ENCODE peak calls at places on chromosomes 13 and 19, in eight cellular contexts. D, Q, Y, Z, J, G, N and O are unnamed samples.

GRCh38 chr19:18501832-18502231 is 20.0 kb downstream of the ELL start:
- ATAC-seq in D (no peak), N (no peak), G (no peak), Y (peak), Z (peak), Q (no peak), J (no peak), O (peak)

GRCh38 chr19:10876459-10877240 is 5.3 kb downstream of the CARM1 start:
- ATAC-seq in Y (no peak), J (peak), G (peak), Q (peak), D (peak), N (no peak), Z (peak), O (peak)

GRCh38 chr13:110023729-110024645 is 237.6 kb upstream of the IRS2 start:
- ATAC-seq in N (no peak), J (no peak), Z (peak), Q (no peak), G (peak), D (no peak), Y (no peak), O (peak)

GRCh38 chr13:113804017-113804702 is 45.1 kb downstream of the TMEM255B start:
- ATAC-seq in J (no peak), Y (no peak), G (no peak), D (no peak), N (no peak), Q (no peak), Z (no peak), O (peak)

GRCh38 chr13:60611523-60611922 is 214.5 kb downstream of the TDRD3 start:
- ATAC-seq in Z (no peak), N (no peak), J (no peak), D (no peak), Q (no peak), G (no peak), Y (no peak), O (no peak)

GRCh38 chr19:46736544-46737274 is 9.1 kb upstream of the FKRP start:
- ATAC-seq in D (no peak), Y (no peak), Z (peak), Q (no peak), N (no peak), G (peak), J (no peak), O (no peak)

GRCh38 chr19:43934055-43934984 is 762 bp downstream of the ZNF45 start:
- ATAC-seq in Q (no peak), J (no peak), D (no peak), G (no peak), N (peak), Z (no peak), Y (no peak), O (no peak)

GRCh38 chr13:114087430-114087829 is 45.0 kb downstream of the RASA3 start:
- ATAC-seq in D (no peak), Z (no peak), Q (no peak), N (no peak), G (no peak), J (no peak), Y (no peak), O (no peak)

GRCh38 chr19:19057317-19057716 is 6.5 kb upstream of the SLC25A42 start:
- ATAC-seq in G (no peak), J (no peak), Y (no peak), N (no peak), Z (no peak), Q (no peak), D (no peak), O (no peak)

GRCh38 chr13:27405521-27406134 is 18.8 kb upstream of the GTF3A start:
- ATAC-seq in J (no peak), N (no peak), Q (no peak), D (peak), Y (peak), G (no peak), Z (no peak), O (no peak)

GRCh38 chr13:97384366-97384765 is 49.6 kb upstream of the RAP2A start:
- ATAC-seq in N (no peak), Z (no peak), Q (no peak), J (no peak), G (no peak), D (no peak), Y (no peak), O (no peak)

GRCh38 chr13:66138172-66138811 is 1091.8 kb downstream of the PCDH9 start:
- ATAC-seq in Q (peak), N (no peak), G (no peak), Z (no peak), Y (no peak), J (peak), D (no peak), O (no peak)

GRCh38 chr19:7853760-7854107 is 20.5 kb downstream of the PRR36 start:
- ATAC-seq in J (no peak), D (no peak), G (peak), Z (no peak), Y (no peak), N (no peak), Q (no peak), O (no peak)

GRCh38 chr13:73230714-73231113 is 171.9 kb downstream of the KLF5 start:
- ATAC-seq in Q (peak), N (peak), D (no peak), G (no peak), J (no peak), Y (peak), Z (no peak), O (no peak)

GRCh38 chr19:19147344-19147743 is 9.1 kb upstream of the TMEM161A start:
- ATAC-seq in Q (no peak), Y (no peak), N (no peak), G (no peak), Z (no peak), D (no peak), J (no peak), O (no peak)

GRCh38 chr19:40231544-40232424 is 5.3 kb upstream of the CCNP start:
- ATAC-seq in Z (peak), Q (no peak), N (no peak), J (no peak), Y (no peak), D (no peak), G (no peak), O (peak)

GRCh38 chr13:20801704-20802103 is 27.9 kb upstream of the EEF1AKMT1 start:
- ATAC-seq in D (no peak), Y (no peak), Z (no peak), G (no peak), N (no peak), Q (no peak), J (no peak), O (no peak)

GRCh38 chr19:1598777-1599459 is 6.3 kb upstream of the MBD3 start:
- ATAC-seq in Y (no peak), Z (no peak), N (no peak), Q (no peak), G (no peak), J (no peak), D (no peak), O (no peak)

GRCh38 chr13:19596960-19597361 is 35.6 kb upstream of the TPTE2 start:
- ATAC-seq in Q (no peak), D (no peak), Y (no peak), J (no peak), N (peak), Z (no peak), G (no peak), O (no peak)

GRCh38 chr13:30690282-30691188 is 44.8 kb upstream of the ALOX5AP start:
- ATAC-seq in Y (peak), Q (peak), N (peak), G (peak), J (peak), Z (peak), D (peak), O (peak)

GRCh38 chr13:110536006-110536693 is 25.4 kb downstream of the RAB20 start:
- ATAC-seq in N (no peak), J (peak), Z (peak), Y (no peak), D (no peak), G (no peak), Q (peak), O (peak)

GRCh38 chr13:75838366-75839017 is 202.4 kb downstream of the LMO7 start:
- ATAC-seq in G (no peak), Y (no peak), J (no peak), D (no peak), N (no peak), Z (no peak), Q (no peak), O (no peak)

GRCh38 chr19:35744335-35744687 is 907 bp downstream of the U2AF1L4 start:
- ATAC-seq in D (no peak), Y (no peak), N (no peak), G (no peak), Q (no peak), J (no peak), Z (no peak), O (no peak)

GRCh38 chr13:76472916-76473315 is 413.3 kb downstream of the KCTD12 start:
- ATAC-seq in Q (no peak), G (no peak), Z (no peak), D (no peak), N (no peak), J (no peak), Y (no peak), O (no peak)

GRCh38 chr19:10450853-10451609 is 30.7 kb downstream of the PDE4A start:
- ATAC-seq in J (no peak), N (peak), Z (no peak), Y (no peak), G (no peak), D (peak), Q (peak), O (no peak)

GRCh38 chr13:37074703-37075102 is 15.2 kb upstream of the SUPT20H start:
- ATAC-seq in Z (no peak), G (no peak), Q (no peak), Y (no peak), D (no peak), N (peak), J (no peak), O (no peak)

GRCh38 chr13:25819856-25820530 is 231.8 kb downstream of the SHISA2 start:
- ATAC-seq in Y (no peak), Z (peak), D (no peak), G (no peak), Q (no peak), N (no peak), J (no peak), O (no peak)

GRCh38 chr19:45446944-45447343 is 20.9 kb upstream of the FOSB start:
- ATAC-seq in G (no peak), Z (no peak), Y (no peak), J (no peak), Q (no peak), N (peak), D (no peak), O (no peak)

GRCh38 chr19:48190288-48191284 is 20.1 kb downstream of the ZSWIM9 start:
- ATAC-seq in Q (peak), D (peak), J (peak), N (no peak), Z (no peak), Y (peak), G (peak), O (no peak)

GRCh38 chr19:41877490-41877876 is 404 bp downstream of the CD79A start:
- ATAC-seq in Y (no peak), Z (no peak), N (no peak), G (no peak), Q (no peak), J (no peak), D (no peak), O (no peak)

GRCh38 chr19:55407625-55408319 is at the start of gene UBE2S:
- ATAC-seq in Q (peak), D (peak), J (peak), N (peak), Z (peak), G (peak), Y (peak), O (peak)

GRCh38 chr13:112767506-112768471 is 78.0 kb downstream of the ATP11A start:
- ATAC-seq in J (no peak), Y (no peak), N (no peak), Q (no peak), G (no peak), D (no peak), Z (peak), O (peak)

GRCh38 chr19:50401505-50402450 is 17.0 kb upstream of the SPIB start:
- ATAC-seq in Z (no peak), G (no peak), D (no peak), J (no peak), N (no peak), Q (no peak), Y (no peak), O (no peak)

GRCh38 chr19:4310247-4311121 is 6.1 kb downstream of the FSD1 start:
- ATAC-seq in Y (no peak), Z (no peak), N (no peak), J (no peak), D (no peak), Q (peak), G (no peak), O (no peak)

GRCh38 chr13:20383058-20383457 is 142.6 kb downstream of the CRYL1 start:
- ATAC-seq in J (no peak), D (no peak), Q (no peak), G (no peak), Z (no peak), N (no peak), Y (no peak), O (no peak)

GRCh38 chr13:101152184-101152583 is 264.1 kb downstream of the NALCN start:
- ATAC-seq in Y (no peak), G (no peak), N (no peak), D (no peak), Z (no peak), J (no peak), Q (no peak), O (no peak)

GRCh38 chr19:4304509-4305252 is at the start of gene FSD1:
- ATAC-seq in G (no peak), N (peak), J (peak), Y (peak), Q (peak), D (peak), Z (peak), O (no peak)

GRCh38 chr13:80361883-80362327 is 21.0 kb upstream of the SPRY2 start:
- ATAC-seq in G (no peak), Q (no peak), N (no peak), D (no peak), Y (peak), Z (peak), J (no peak), O (no peak)